ENCODE peak calls at places on chromosomes 1 and 21, in seven cellular contexts. O is RPMI7951, D is anterior cingulate cortex, I is mucosa of gallbladder, C is HT1080, Z is natural killer cell, W is NCI-H226. A is an unnamed sample.

GRCh38 chr1:234887026-234887910 is 241.4 kb downstream of the TOMM20 start:
- DNase-seq in O (no peak), D (no peak), I (no peak), C (no peak), Z (no peak), W (no peak), A (no peak)

GRCh38 chr1:88311907-88312306 is 372.2 kb upstream of the PKN2 start:
- DNase-seq in O (no peak), D (no peak), I (peak; percentile 47), C (peak; percentile 82), Z (no peak), W (peak; percentile 18), A (no peak)

GRCh38 chr1:40868051-40868723 is 6.0 kb upstream of the CITED4 start:
- DNase-seq in O (peak; percentile 63), D (no peak), I (peak; percentile 49), C (peak; percentile 79), Z (no peak), W (peak; percentile 76), A (no peak)

GRCh38 chr1:60903591-60903990 is 178.8 kb upstream of the NFIA start:
- DNase-seq in O (peak; percentile 25), D (peak; percentile 48), I (peak; percentile 24), C (no peak), Z (no peak), W (no peak), A (no peak)

GRCh38 chr1:45205000-45205909 is 1.1 kb downstream of the ZSWIM5 start:
- DNase-seq in O (peak; percentile 25), D (peak; percentile 42), I (peak; percentile 23), C (no peak), Z (no peak), W (no peak), A (peak; percentile 71)

GRCh38 chr1:69595486-69595885 is 27.8 kb downstream of the LRRC7 start:
- DNase-seq in O (no peak), D (no peak), I (no peak), C (no peak), Z (no peak), W (no peak), A (no peak)

GRCh38 chr1:102318104-102318806 is 321.5 kb upstream of the OLFM3 start:
- DNase-seq in O (no peak), D (no peak), I (no peak), C (no peak), Z (no peak), W (no peak), A (no peak)

GRCh38 chr1:183783896-183784637 is 20.9 kb upstream of the RGL1 start:
- DNase-seq in O (peak; percentile 66), D (peak; percentile 24), I (peak; percentile 85), C (peak; percentile 47), Z (no peak), W (peak; percentile 79), A (no peak)

GRCh38 chr1:212045981-212046380 is 10.4 kb downstream of the DTL start:
- DNase-seq in O (no peak), D (no peak), I (no peak), C (no peak), Z (no peak), W (no peak), A (no peak)

GRCh38 chr1:62530516-62531154 is 66.7 kb upstream of the ANGPTL3 start:
- DNase-seq in O (peak; percentile 42), D (peak; percentile 21), I (peak; percentile 31), C (peak; percentile 25), Z (no peak), W (no peak), A (no peak)

GRCh38 chr1:181140398-181140797 is 51.9 kb downstream of the IER5 start:
- DNase-seq in O (no peak), D (no peak), I (no peak), C (no peak), Z (no peak), W (no peak), A (no peak)

GRCh38 chr1:84907095-84907827 is 14.3 kb upstream of the LPAR3 start:
- DNase-seq in O (peak; percentile 76), D (no peak), I (no peak), C (peak; percentile 68), Z (no peak), W (peak; percentile 94), A (no peak)

GRCh38 chr1:151326619-151327222 is 495 bp downstream of the PI4KB start:
- DNase-seq in O (peak; percentile 54), D (peak; percentile 41), I (peak; percentile 43), C (peak; percentile 13), Z (no peak), W (peak; percentile 61), A (no peak)

GRCh38 chr1:22861764-22862440 is 110.8 kb downstream of the LACTBL1 start:
- DNase-seq in O (peak; percentile 29), D (no peak), I (no peak), C (peak; percentile 41), Z (no peak), W (peak; percentile 81), A (no peak)

GRCh38 chr1:239909894-239910293 is 181.8 kb upstream of the FMN2 start:
- DNase-seq in O (peak; percentile 75), D (no peak), I (peak; percentile 25), C (no peak), Z (no peak), W (no peak), A (no peak)

GRCh38 chr1:33111965-33112364 is 31.0 kb downstream of the AZIN2 start:
- DNase-seq in O (peak; percentile 41), D (no peak), I (no peak), C (peak; percentile 55), Z (no peak), W (peak; percentile 37), A (no peak)

GRCh38 chr1:224503161-224504118 is 68.8 kb upstream of the WDR26 start:
- DNase-seq in O (peak; percentile 99), D (peak; percentile 70), I (peak; percentile 84), C (peak; percentile 97), Z (no peak), W (peak; percentile 80), A (peak; percentile 70)

GRCh38 chr1:241736387-241736786 is 84.3 kb downstream of the WDR64 start:
- DNase-seq in O (no peak), D (no peak), I (no peak), C (no peak), Z (no peak), W (no peak), A (no peak)

GRCh38 chr1:101742513-101742912 is 254.2 kb downstream of the OLFM3 start:
- DNase-seq in O (no peak), D (no peak), I (no peak), C (no peak), Z (no peak), W (no peak), A (no peak)

GRCh38 chr21:37266515-37267221 is 466 bp downstream of the VPS26C start:
- DNase-seq in O (peak; percentile 50), D (no peak), I (no peak), C (peak; percentile 28), Z (peak; percentile 53), W (peak; percentile 18), A (peak; percentile 78)

GRCh38 chr1:13584876-13585598 is 1.4 kb downstream of the PDPN start:
- DNase-seq in O (no peak), D (no peak), I (no peak), C (no peak), Z (no peak), W (no peak), A (no peak)

GRCh38 chr1:44576456-44577150 is 97.7 kb downstream of the TMEM53 start:
- DNase-seq in O (no peak), D (peak; percentile 70), I (no peak), C (no peak), Z (no peak), W (no peak), A (no peak)

GRCh38 chr21:41133896-41134522 is 34.0 kb upstream of the BACE2 start:
- DNase-seq in O (peak; percentile 42), D (no peak), I (no peak), C (peak; percentile 13), Z (no peak), W (peak; percentile 15), A (no peak)

GRCh38 chr1:32406629-32407111 is 12.4 kb upstream of the BSDC1 start:
- DNase-seq in O (no peak), D (no peak), I (peak; percentile 53), C (peak; percentile 31), Z (no peak), W (no peak), A (no peak)

GRCh38 chr1:175508320-175509110 is 234.9 kb downstream of the TNR start:
- DNase-seq in O (no peak), D (no peak), I (no peak), C (peak; percentile 38), Z (no peak), W (no peak), A (no peak)

GRCh38 chr1:196685506-196685905 is 33.7 kb downstream of the CFH start:
- DNase-seq in O (no peak), D (no peak), I (no peak), C (no peak), Z (no peak), W (no peak), A (no peak)

GRCh38 chr1:210686841-210687240 is 358.1 kb downstream of the HHAT start:
- DNase-seq in O (no peak), D (no peak), I (no peak), C (no peak), Z (no peak), W (no peak), A (no peak)

GRCh38 chr1:8396912-8397406 is 79.0 kb downstream of the SLC45A1 start:
- DNase-seq in O (peak; percentile 94), D (no peak), I (no peak), C (peak; percentile 99), Z (no peak), W (peak; percentile 98), A (no peak)

GRCh38 chr1:119286587-119287181 is 81.9 kb upstream of the HAO2 start:
- DNase-seq in O (peak; percentile 39), D (no peak), I (no peak), C (peak; percentile 43), Z (no peak), W (no peak), A (no peak)

GRCh38 chr1:186330758-186331157 is 44.3 kb downstream of the TPR start:
- DNase-seq in O (no peak), D (no peak), I (no peak), C (no peak), Z (no peak), W (no peak), A (no peak)

GRCh38 chr1:235628316-235629006 is 21.1 kb downstream of the GNG4 start:
- DNase-seq in O (no peak), D (no peak), I (no peak), C (no peak), Z (no peak), W (no peak), A (no peak)

GRCh38 chr1:157411064-157411463 is 141.3 kb downstream of the FCRL5 start:
- DNase-seq in O (no peak), D (no peak), I (no peak), C (no peak), Z (no peak), W (no peak), A (no peak)

GRCh38 chr1:6580588-6581270 is 935 bp downstream of the ZBTB48 start:
- DNase-seq in O (no peak), D (no peak), I (no peak), C (no peak), Z (no peak), W (no peak), A (no peak)

GRCh38 chr1:11518016-11518670 is 39.2 kb downstream of the DISP3 start:
- DNase-seq in O (no peak), D (no peak), I (no peak), C (no peak), Z (no peak), W (no peak), A (no peak)

GRCh38 chr1:234199476-234200127 is 173.7 kb upstream of the COA6 start:
- DNase-seq in O (no peak), D (no peak), I (no peak), C (no peak), Z (no peak), W (peak; percentile 26), A (no peak)

A was measured in type B pancreatic cell.